ENCODE peak calls at places on chromosomes 16 and 17, in eight cellular contexts. D is tibial artery; S is gastrocnemius medialis; L is CD8-positive, alpha-beta memory T cell; K is thyroid gland; X is effector memory CD4-positive, alpha-beta T cell; H is fibroblast of lung; B is lower lobe of right lung. J is an unnamed sample. For H3K27me3, the result is how much of the 10 kb centered on the place peaks cover.

GRCh38 chr17:82160081-82160480 is 52.6 kb downstream of the CCDC57 start:
- DNase-seq in D (no peak), S (no peak), L (no peak), K (no peak), X (no peak), H (no peak), B (no peak), J (peak)

GRCh38 chr17:58577696-58578095 is 63.3 kb upstream of the MTMR4 start:
- DNase-seq in D (no peak), S (no peak), L (peak), K (peak), X (peak), H (peak), B (peak), J (peak)

GRCh38 chr17:72618018-72618509 is 474.4 kb downstream of the SLC39A11 start:
- DNase-seq in D (no peak), S (no peak), L (peak), K (no peak), X (peak), H (no peak), B (peak), J (peak)

GRCh38 chr17:34156741-34157589 is 98.1 kb upstream of the CCL2 start:
- DNase-seq in D (no peak), S (no peak), L (no peak), K (no peak), X (no peak), H (no peak), B (no peak), J (no peak)

GRCh38 chr17:64491034-64491860 is 5.6 kb downstream of the POLG2 start:
- DNase-seq in D (no peak), S (no peak), L (peak), K (peak), X (no peak), H (peak), B (no peak), J (peak)

GRCh38 chr17:37489197-37490001 is at the start of gene DUSP14:
- DNase-seq in D (peak), S (peak), L (peak), K (peak), X (peak), H (peak), B (peak), J (peak)

GRCh38 chr17:16444258-16444886 is 29.0 kb downstream of the TRPV2 start:
- DNase-seq in D (no peak), S (no peak), L (no peak), K (peak), X (no peak), H (no peak), B (no peak), J (no peak)

GRCh38 chr17:45294506-45294905 is 22.3 kb downstream of the MAP3K14 start:
- DNase-seq in D (peak), S (peak), L (no peak), K (peak), X (no peak), H (peak), B (no peak), J (peak)

GRCh38 chr16:16025214-16025968 is 76.0 kb downstream of the ABCC1 start:
- DNase-seq in D (peak), S (no peak), L (peak), K (peak), X (peak), H (peak), B (no peak), J (no peak)

GRCh38 chr17:59362811-59363205 is 31.4 kb downstream of the YPEL2 start:
- DNase-seq in D (no peak), S (no peak), L (no peak), K (no peak), X (no peak), H (no peak), B (no peak), J (no peak)

GRCh38 chr16:69732101-69732500 is 5.7 kb upstream of the NQO1 start:
- DNase-seq in D (no peak), S (no peak), L (no peak), K (no peak), X (no peak), H (no peak), B (no peak), J (peak)

GRCh38 chr17:13385481-13385907 is 216.2 kb downstream of the HS3ST3A1 start:
- DNase-seq in D (no peak), S (no peak), L (no peak), K (no peak), X (no peak), H (no peak), B (no peak), J (no peak)
- H3K27me3 ChIP-seq in D (under half), S (under half), L (under half), K (under half), X (under half), H (under half), B (under half), J (under half)

DNA sequence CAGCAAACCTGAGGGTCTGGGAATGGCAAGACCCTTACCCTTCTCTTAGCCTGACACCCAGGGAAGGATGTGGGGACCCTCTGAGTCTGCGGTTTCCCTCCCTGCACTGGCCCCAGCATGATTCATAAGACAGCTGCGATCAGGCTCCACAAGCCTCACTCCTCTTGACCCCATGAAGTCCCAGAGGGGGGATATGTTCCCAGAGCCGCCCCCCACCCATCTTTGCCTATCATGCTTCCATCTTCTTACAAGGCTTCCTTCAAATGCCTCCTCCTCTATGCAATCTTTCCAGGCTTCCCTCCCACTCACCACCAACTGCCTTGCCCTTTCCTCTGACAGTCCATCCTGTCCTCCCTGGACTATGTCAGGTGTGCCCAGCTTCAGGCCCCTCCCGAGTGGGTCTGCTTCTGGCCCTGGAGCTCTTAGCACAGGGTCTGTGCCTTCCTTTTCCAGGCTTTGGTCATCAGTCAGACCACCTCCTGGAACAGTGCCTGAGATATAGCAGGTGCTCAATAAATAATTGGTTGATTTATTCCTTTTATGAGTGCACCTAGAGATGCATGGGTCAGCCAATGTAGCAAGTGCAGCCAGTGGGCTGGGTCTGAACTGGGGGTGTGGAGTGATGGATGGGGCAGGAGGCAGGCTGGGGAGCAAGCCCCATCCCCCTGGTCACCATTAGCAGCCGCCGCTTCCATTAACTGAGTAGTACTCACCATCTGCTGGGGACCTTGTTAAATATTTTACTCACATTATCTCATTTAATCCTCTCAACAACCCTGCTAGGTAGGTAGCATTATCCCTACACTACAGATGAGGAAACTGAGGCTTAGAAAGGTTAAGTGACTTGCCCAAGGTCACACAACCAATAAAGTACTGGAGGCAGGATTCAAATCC is 8.4 kb downstream of the DLX3 start:
- DNase-seq in D (peak), S (no peak), L (no peak), K (no peak), X (no peak), H (no peak), B (no peak), J (no peak)
- H3K27me3 ChIP-seq in D (under half), S (under half), L (under half), K (under half), X (under half), H (under half), B (half or more), J (under half)

DNA sequence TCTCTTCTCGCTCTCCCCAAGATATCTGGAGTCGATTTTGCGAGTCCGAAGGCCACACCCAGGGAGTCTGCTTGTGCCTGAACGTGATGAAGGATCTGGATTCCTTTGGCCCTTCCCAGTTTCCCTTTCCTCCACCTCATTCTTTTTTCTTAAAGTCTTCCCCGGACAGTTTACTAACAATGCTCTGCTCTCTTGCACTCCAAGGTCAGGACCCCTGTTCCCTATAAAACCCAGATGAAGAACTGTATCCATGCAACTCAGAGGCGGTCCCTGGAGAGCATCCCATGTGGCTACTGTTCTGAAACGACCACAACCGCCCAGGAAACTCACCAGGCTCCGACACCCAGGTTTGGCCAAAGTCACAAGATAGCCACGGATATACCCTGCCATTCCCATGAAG is 125.5 kb upstream of the ZFHX3 start:
- DNase-seq in D (no peak), S (no peak), L (no peak), K (no peak), X (no peak), H (peak), B (no peak), J (no peak)
- H3K27me3 ChIP-seq in D (under half), S (under half), L (under half), K (under half), X (under half), H (under half), B (under half), J (under half)

GRCh38 chr17:391850-392249 is 39.2 kb upstream of the RPH3AL start:
- DNase-seq in D (no peak), S (no peak), L (no peak), K (no peak), X (no peak), H (no peak), B (no peak), J (no peak)
- H3K27me3 ChIP-seq in D (under half), S (under half), L (under half), K (under half), X (under half), H (under half), B (under half), J (under half)

DNA sequence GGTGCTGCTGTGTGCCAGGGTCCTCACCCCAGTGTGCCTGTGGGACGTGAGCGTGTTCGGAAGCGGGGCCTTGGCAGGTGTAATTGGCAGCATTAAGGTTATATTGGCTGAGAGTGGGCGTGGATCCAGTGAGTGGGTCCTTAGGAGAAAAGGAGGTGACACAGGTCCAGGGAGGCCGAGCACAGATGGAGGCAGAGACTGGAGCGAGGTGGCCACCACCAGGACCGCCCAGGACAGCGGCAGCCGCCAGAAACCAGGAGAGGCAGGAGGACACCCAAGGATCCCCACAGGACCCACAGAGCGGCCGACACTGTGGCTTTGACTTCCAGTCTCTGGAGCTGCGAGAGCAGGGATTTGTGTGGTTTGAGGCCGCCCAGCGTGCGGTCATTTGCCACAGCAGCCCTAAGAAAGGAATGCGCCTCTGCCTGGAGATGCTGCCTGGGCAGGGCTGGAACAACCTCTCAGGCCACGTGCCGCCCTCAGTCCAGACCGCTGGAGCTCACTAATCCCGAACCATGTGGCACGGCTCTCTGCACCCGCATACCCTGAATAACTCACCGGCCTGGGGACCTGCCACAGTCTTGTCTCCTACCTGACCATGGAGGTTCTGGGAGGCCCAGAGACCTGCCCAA is 45.3 kb downstream of the SOX8 start:
- DNase-seq in D (no peak), S (no peak), L (no peak), K (no peak), X (no peak), H (no peak), B (no peak), J (no peak)
- H3K27me3 ChIP-seq in D (under half), S (under half), L (under half), K (under half), X (under half), H (under half), B (half or more), J (under half)

DNA sequence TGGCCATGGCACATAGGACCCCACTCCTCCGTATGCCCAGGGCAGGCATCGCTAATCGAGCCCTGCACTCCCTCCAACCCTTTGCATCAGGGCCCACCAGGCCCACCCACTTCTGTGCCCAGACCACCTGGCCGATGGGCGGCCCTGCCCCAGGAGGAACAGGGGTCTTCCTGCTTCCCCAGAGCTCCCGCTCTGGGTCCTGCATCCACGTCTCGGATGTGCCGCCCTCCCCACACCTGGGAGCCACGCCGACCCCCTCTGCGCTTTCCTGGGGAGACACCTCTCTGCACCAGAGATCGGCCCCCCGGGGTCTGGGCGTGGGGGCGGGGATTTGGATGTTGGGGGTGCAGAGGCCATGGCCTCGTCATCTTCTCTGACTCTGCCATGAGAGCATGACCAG is 21.1 kb upstream of the SSTR5 start:
- DNase-seq in D (no peak), S (no peak), L (no peak), K (no peak), X (no peak), H (no peak), B (no peak), J (no peak)
- H3K27me3 ChIP-seq in D (under half), S (half or more), L (under half), K (under half), X (under half), H (under half), B (half or more), J (under half)

GRCh38 chr17:17698371-17698770 is 17.1 kb downstream of the RAI1 start:
- DNase-seq in D (no peak), S (no peak), L (no peak), K (no peak), X (no peak), H (no peak), B (no peak), J (no peak)
- H3K27me3 ChIP-seq in D (under half), S (under half), L (under half), K (under half), X (under half), H (under half), B (under half), J (under half)